ENCODE peak calls at places on chromosome 9, in five cellular contexts. B is kidney, X is astrocyte of the cerebellum, V is astrocyte, Q is osteocyte. D is an unnamed sample.
A peak's percentile ranks its signal among the peaks of the same experiment; 100 is the strongest.

GRCh38 chr9:127360829-127361228 is 36.1 kb upstream of the SLC2A8 start:
- DNase-seq in X (peak; percentile 49), B (no peak), Q (no peak), V (peak; percentile 9), D (no peak)

GRCh38 chr9:71760901-71761300 is 7.4 kb downstream of the CEMIP2 start:
- DNase-seq in X (no peak), V (peak; percentile 33), B (no peak), Q (no peak), D (no peak)

GRCh38 chr9:120726484-120726883 is 12.2 kb upstream of the MEGF9 start:
- DNase-seq in B (no peak), Q (no peak), V (no peak), X (no peak), D (no peak)

GRCh38 chr9:137943655-137944054 is 66.1 kb downstream of the CACNA1B start:
- DNase-seq in Q (no peak), V (no peak), B (no peak), X (no peak), D (no peak)

GRCh38 chr9:114894206-114894605 is 36.2 kb downstream of the TNFSF8 start:
- DNase-seq in B (no peak), Q (no peak), V (peak; percentile 52), X (no peak), D (no peak)

GRCh38 chr9:122055668-122056067 is 37.4 kb downstream of the TTLL11 start:
- DNase-seq in V (no peak), X (no peak), B (no peak), Q (no peak), D (no peak)

GRCh38 chr9:77305622-77306365 is 128.5 kb downstream of the VPS13A start:
- DNase-seq in Q (no peak), V (no peak), B (no peak), X (no peak), D (no peak)

GRCh38 chr9:128091144-128091543 is 23.1 kb downstream of the SLC25A25 start:
- DNase-seq in B (peak; percentile 73), V (peak; percentile 92), Q (no peak), X (peak; percentile 86), D (no peak)

GRCh38 chr9:14258840-14259239 is 55.1 kb downstream of the NFIB start:
- DNase-seq in Q (no peak), X (no peak), B (no peak), V (peak; percentile 68), D (no peak)

GRCh38 chr9:128049788-128050187 is 17.3 kb downstream of the NAIF1 start:
- DNase-seq in B (no peak), V (no peak), X (no peak), Q (no peak), D (no peak)

GRCh38 chr9:34463098-34463900 is 4.7 kb downstream of the DNAI1 start:
- DNase-seq in X (no peak), B (no peak), Q (no peak), V (peak; percentile 73), D (no peak)

GRCh38 chr9:85178486-85178885 is 509.0 kb downstream of the NTRK2 start:
- DNase-seq in B (no peak), Q (no peak), V (no peak), X (no peak), D (no peak)

GRCh38 chr9:33153666-33154065 is 13.5 kb downstream of the B4GALT1 start:
- DNase-seq in B (no peak), V (no peak), Q (no peak), X (no peak), D (no peak)

GRCh38 chr9:137461663-137462395 is 2.7 kb upstream of the NSMF start:
- DNase-seq in V (no peak), X (no peak), Q (no peak), B (peak; percentile 90), D (peak; percentile 85)

GRCh38 chr9:29144476-29144875 is 1571.2 kb upstream of the C9orf72 start:
- DNase-seq in Q (no peak), X (no peak), B (no peak), V (peak; percentile 6), D (no peak)

GRCh38 chr9:134624827-134625181 is 16.8 kb upstream of the COL5A1 start:
- DNase-seq in X (no peak), Q (no peak), V (peak; percentile 89), B (no peak), D (peak; percentile 19)

GRCh38 chr9:114836769-114837168 is 30.9 kb upstream of the TNFSF15 start:
- DNase-seq in X (no peak), B (no peak), Q (no peak), V (no peak), D (no peak)

GRCh38 chr9:27548055-27548741 is 18.6 kb upstream of the MOB3B start:
- DNase-seq in B (no peak), Q (no peak), X (no peak), V (peak; percentile 5), D (no peak)

GRCh38 chr9:129702563-129702962 is 37.1 kb downstream of the PRRX2 start:
- DNase-seq in V (peak; percentile 63), X (no peak), B (no peak), Q (no peak), D (no peak)

GRCh38 chr9:115121140-115121710 is 3.3 kb upstream of the TNC start:
- DNase-seq in X (peak; percentile 95), B (no peak), Q (no peak), V (peak; percentile 95), D (no peak)

GRCh38 chr9:7369384-7369821 is 430.2 kb downstream of the DMAC1 start:
- DNase-seq in X (no peak), V (no peak), B (no peak), Q (no peak), D (no peak)

GRCh38 chr9:127109212-127109711 is 13.2 kb downstream of the ANGPTL2 start:
- DNase-seq in B (no peak), X (no peak), V (no peak), Q (no peak), D (no peak)

GRCh38 chr9:69671904-69672827 is at the start of gene APBA1:
- DNase-seq in V (peak; percentile 46), Q (peak; percentile 86), B (peak; percentile 81), X (no peak), D (peak; percentile 48)

GRCh38 chr9:70746316-70746715 is 331.9 kb upstream of the KLF9 start:
- DNase-seq in X (no peak), B (no peak), V (no peak), Q (no peak), D (no peak)

GRCh38 chr9:133972041-133972970 is 19.8 kb downstream of the VAV2 start:
- DNase-seq in B (peak; percentile 72), X (no peak), V (no peak), Q (no peak), D (no peak)

GRCh38 chr9:115285806-115286205 is 167.8 kb upstream of the TNC start:
- DNase-seq in V (no peak), B (no peak), X (no peak), Q (no peak), D (no peak)

GRCh38 chr9:89996106-89996505 is 391.3 kb downstream of the GADD45G start:
- DNase-seq in Q (no peak), B (no peak), X (no peak), V (no peak), D (no peak)

GRCh38 chr9:94011134-94011533 is 56.0 kb upstream of the BARX1 start:
- DNase-seq in Q (no peak), B (no peak), X (no peak), V (no peak), D (no peak)

GRCh38 chr9:35367451-35367850 is 122.5 kb upstream of the RUSC2 start:
- DNase-seq in X (peak; percentile 89), V (peak; percentile 96), Q (no peak), B (no peak), D (no peak)

GRCh38 chr9:92970467-92970923 is 23.2 kb downstream of the FGD3 start:
- DNase-seq in B (no peak), V (peak; percentile 86), Q (peak; percentile 64), X (peak; percentile 27), D (no peak)

GRCh38 chr9:7439355-7439978 is 360.1 kb downstream of the DMAC1 start:
- DNase-seq in Q (no peak), V (peak; percentile 40), B (no peak), X (peak; percentile 50), D (no peak)

GRCh38 chr9:12666813-12667212 is 26.4 kb upstream of the TYRP1 start:
- DNase-seq in Q (no peak), V (no peak), B (no peak), X (no peak), D (no peak)
- TF ChIP-seq CTCF in Q (no peak), V (no peak), B (no peak), X (no peak), D (no peak)

GRCh38 chr9:97307091-97307490 is 368 bp upstream of the CCDC180 start:
- DNase-seq in V (peak; percentile 49), X (peak; percentile 49), Q (no peak), B (peak; percentile 97), D (no peak)
- TF ChIP-seq CTCF in V (no peak), X (peak; percentile 43), Q (no peak), B (peak; percentile 22), D (no peak)

GRCh38 chr9:22117511-22118388 is 108.6 kb upstream of the CDKN2B start:
- DNase-seq in V (peak; percentile 84), B (no peak), Q (no peak), X (no peak), D (no peak)

GRCh38 chr9:22116751-22117150 is 107.6 kb upstream of the CDKN2B start:
- DNase-seq in X (no peak), Q (no peak), V (no peak), B (no peak), D (no peak)

GRCh38 chr9:22118810-22119479 is 109.8 kb upstream of the CDKN2B start:
- DNase-seq in X (no peak), Q (no peak), B (no peak), V (no peak), D (no peak)

GRCh38 chr9:22120595-22120994 is 111.5 kb upstream of the CDKN2B start:
- DNase-seq in Q (no peak), V (no peak), B (no peak), X (no peak), D (no peak)

DNA sequence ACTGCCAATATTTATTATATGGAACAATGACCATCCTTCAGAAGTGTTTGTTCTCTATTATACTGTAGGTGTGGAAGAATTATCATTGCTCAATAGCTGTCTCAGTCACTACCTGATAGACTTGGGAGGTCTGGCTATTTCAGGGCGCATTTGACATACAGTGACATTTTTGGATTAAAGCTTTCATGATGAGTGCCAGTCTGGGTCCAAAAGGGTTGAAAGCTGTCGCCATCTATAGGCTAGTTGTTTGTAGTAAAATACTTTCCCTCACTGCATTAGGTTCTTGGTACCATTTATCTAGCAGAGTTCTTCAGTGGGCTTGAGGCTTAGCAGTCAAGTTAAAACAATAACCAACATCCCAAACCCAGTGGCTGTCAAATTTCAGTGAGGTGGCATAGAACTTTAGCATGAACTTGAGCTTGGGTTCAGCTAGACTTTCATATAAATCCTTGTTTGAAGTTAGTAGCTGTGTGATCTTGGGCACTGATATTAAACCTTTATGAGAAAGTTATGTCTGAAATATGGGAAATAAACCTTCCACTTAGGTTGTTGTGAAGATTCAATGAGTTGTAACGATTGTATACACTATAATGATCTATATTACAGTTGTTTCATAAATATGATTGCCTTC is 110.5 kb upstream of the CDKN2B start:
- DNase-seq in Q (no peak), B (no peak), X (no peak), V (no peak), D (no peak)
- TF ChIP-seq CTCF in Q (peak; percentile 68), B (no peak), X (peak; percentile 64), V (peak; percentile 51), D (peak; percentile 44)

DNA sequence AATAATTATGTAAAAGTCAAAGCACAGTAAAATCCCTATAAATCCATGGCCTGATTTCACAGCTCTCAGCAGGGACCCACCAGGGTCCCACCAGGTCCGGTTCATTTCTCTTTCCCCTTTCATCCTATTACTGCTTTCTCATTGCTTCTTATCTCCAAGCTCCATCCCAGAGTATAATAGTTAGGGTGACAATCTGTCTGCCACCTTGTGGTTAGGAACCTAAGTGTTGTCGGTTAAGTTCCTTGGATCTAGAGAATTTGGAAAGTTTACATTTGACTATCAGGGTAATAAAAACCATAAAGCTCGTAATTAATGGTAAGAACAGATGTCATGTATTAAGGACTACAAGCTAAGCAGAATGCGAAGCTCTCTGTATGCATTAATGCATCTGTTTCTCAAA is 259.1 kb downstream of the SH3GL2 start:
- DNase-seq in X (no peak), Q (no peak), V (no peak), B (no peak), D (no peak)
- TF ChIP-seq CTCF in X (no peak), Q (no peak), V (no peak), B (no peak), D (no peak)

D was measured in CD14-positive monocyte.